ENCODE peak calls at places on chromosomes 12 and 14, in eight cellular contexts. F, A, X, B, W, K, Y and D are unnamed samples.

GRCh38 chr12:51838762-51839161 is 9.8 kb downstream of the FIGNL2 start:
- DNase-seq in A (no peak), B (no peak), Y (no peak), W (no peak), X (no peak), K (no peak), F (no peak), D (no peak)

GRCh38 chr14:36429692-36430091 is 90.3 kb downstream of the NKX2-1 start:
- DNase-seq in F (no peak), W (no peak), Y (no peak), A (no peak), K (no peak), X (no peak), B (peak), D (no peak)

GRCh38 chr12:104733717-104734175 is 224.3 kb downstream of the SLC41A2 start:
- DNase-seq in Y (no peak), W (peak), A (no peak), X (no peak), F (no peak), B (no peak), K (peak), D (no peak)

GRCh38 chr14:51582437-51582836 is 69.3 kb upstream of the FRMD6 start:
- DNase-seq in Y (no peak), W (no peak), B (no peak), K (no peak), F (no peak), X (peak), A (peak), D (no peak)

GRCh38 chr12:114666746-114667668 is 17.0 kb downstream of the TBX3 start:
- DNase-seq in W (no peak), F (peak), X (no peak), K (no peak), A (no peak), B (no peak), Y (peak), D (peak)

GRCh38 chr14:58639842-58640484 is 2.2 kb downstream of the DACT1 start:
- DNase-seq in K (peak), Y (no peak), A (peak), B (peak), X (peak), W (peak), F (no peak), D (peak)

GRCh38 chr12:27277846-27278260 is 33.8 kb downstream of the STK38L start:
- DNase-seq in A (peak), K (no peak), F (no peak), B (peak), X (peak), Y (no peak), W (peak), D (no peak)

GRCh38 chr12:990308-990648 is 745 bp upstream of the ERC1 start:
- DNase-seq in Y (peak), F (peak), A (peak), W (peak), X (no peak), K (peak), B (peak), D (peak)

GRCh38 chr12:1828863-1829262 is 8.5 kb downstream of the LRTM2 start:
- DNase-seq in X (no peak), A (no peak), Y (peak), W (no peak), B (peak), K (no peak), F (no peak), D (no peak)

GRCh38 chr14:24665440-24665991 is 31.5 kb upstream of the GZMB start:
- DNase-seq in W (peak), Y (no peak), F (no peak), K (no peak), X (no peak), B (peak), A (no peak), D (no peak)

GRCh38 chr12:4449862-4450222 is 4.2 kb upstream of the FGF6 start:
- DNase-seq in K (no peak), A (no peak), Y (peak), W (no peak), F (peak), B (peak), X (no peak), D (no peak)

GRCh38 chr14:91835920-91836843 is 31.2 kb downstream of the TC2N start:
- DNase-seq in Y (peak), B (peak), K (peak), F (peak), W (peak), A (no peak), X (no peak), D (peak)

GRCh38 chr12:51442324-51442723 is 17.7 kb downstream of the SLC4A8 start:
- DNase-seq in X (no peak), W (no peak), Y (no peak), A (peak), F (no peak), B (no peak), K (no peak), D (no peak)

GRCh38 chr12:43957732-43958131 is 121.9 kb downstream of the TMEM117 start:
- DNase-seq in K (no peak), A (peak), X (peak), W (peak), F (no peak), Y (no peak), B (peak), D (no peak)

GRCh38 chr12:120529641-120530314 is 820 bp upstream of the COQ5 start:
- DNase-seq in B (peak), F (no peak), A (peak), X (peak), W (no peak), Y (no peak), K (no peak), D (no peak)

GRCh38 chr12:119613319-119613936 is 19.9 kb downstream of the TMEM233 start:
- DNase-seq in W (no peak), Y (no peak), B (peak), F (no peak), A (peak), X (peak), K (no peak), D (no peak)

GRCh38 chr14:52950898-52951729 is at the start of gene FERMT2:
- DNase-seq in Y (peak), A (peak), W (peak), K (peak), B (peak), X (peak), F (peak), D (peak)

GRCh38 chr14:55773297-55773696 is 193.3 kb downstream of the KTN1 start:
- DNase-seq in F (no peak), K (no peak), A (no peak), X (no peak), Y (no peak), B (no peak), W (no peak), D (no peak)

GRCh38 chr12:108828774-108829173 is 28.6 kb downstream of the SSH1 start:
- DNase-seq in A (peak), W (no peak), K (no peak), F (no peak), Y (no peak), X (peak), B (peak), D (no peak)

GRCh38 chr12:91053951-91054715 is 3.7 kb downstream of the KERA start:
- DNase-seq in B (peak), X (peak), W (no peak), Y (no peak), A (peak), F (no peak), K (no peak), D (no peak)

GRCh38 chr12:6932766-6933165 is 5.0 kb downstream of the ATN1 start:
- DNase-seq in B (no peak), X (no peak), W (no peak), Y (no peak), F (no peak), K (no peak), A (no peak), D (no peak)

GRCh38 chr14:92969470-92970232 is 46.7 kb downstream of the CHGA start:
- DNase-seq in F (no peak), B (no peak), W (no peak), K (no peak), X (no peak), A (no peak), Y (peak), D (no peak)

GRCh38 chr14:105075364-105076295 is 10.4 kb upstream of the GPR132 start:
- DNase-seq in A (peak), Y (peak), K (no peak), X (no peak), W (peak), B (no peak), F (peak), D (peak)

GRCh38 chr14:103696466-103697071 is 18.7 kb downstream of the XRCC3 start:
- DNase-seq in A (peak), K (no peak), X (peak), B (no peak), F (peak), W (no peak), Y (peak), D (no peak)

GRCh38 chr12:56126732-56127239 is 1.3 kb upstream of the ESYT1 start:
- DNase-seq in Y (no peak), X (peak), F (no peak), B (no peak), A (no peak), K (no peak), W (no peak), D (no peak)

GRCh38 chr14:91177073-91177796 is 63.4 kb downstream of the DGLUCY start:
- DNase-seq in B (peak), F (no peak), Y (no peak), W (peak), K (peak), A (peak), X (peak), D (peak)

GRCh38 chr14:50766338-50766886 is 64.5 kb downstream of the NIN start:
- DNase-seq in Y (no peak), A (no peak), F (no peak), W (no peak), K (no peak), X (no peak), B (no peak), D (no peak)

GRCh38 chr12:58310368-58310767 is 369.0 kb downstream of the ATP23 start:
- DNase-seq in K (no peak), F (no peak), W (no peak), X (no peak), B (peak), Y (no peak), A (peak), D (no peak)
- TF ChIP-seq CTCF in K (no peak), F (no peak), W (no peak), X (no peak), B (no peak), Y (no peak), A (peak), D (no peak)

GRCh38 chr14:76089575-76089974 is 62.1 kb upstream of the GPATCH2L start:
- DNase-seq in B (no peak), F (no peak), X (no peak), W (no peak), Y (no peak), K (no peak), A (no peak), D (no peak)

GRCh38 chr14:76089151-76089550 is 62.6 kb upstream of the GPATCH2L start:
- DNase-seq in X (no peak), A (no peak), B (no peak), Y (no peak), W (no peak), K (no peak), F (no peak), D (no peak)

GRCh38 chr14:76090611-76091010 is 61.1 kb upstream of the GPATCH2L start:
- DNase-seq in K (no peak), Y (no peak), A (peak), W (no peak), B (no peak), X (no peak), F (no peak), D (no peak)

GRCh38 chr14:76086636-76087035 is 65.1 kb upstream of the GPATCH2L start:
- DNase-seq in K (no peak), A (no peak), F (no peak), B (peak), X (no peak), Y (no peak), W (no peak), D (no peak)

DNA sequence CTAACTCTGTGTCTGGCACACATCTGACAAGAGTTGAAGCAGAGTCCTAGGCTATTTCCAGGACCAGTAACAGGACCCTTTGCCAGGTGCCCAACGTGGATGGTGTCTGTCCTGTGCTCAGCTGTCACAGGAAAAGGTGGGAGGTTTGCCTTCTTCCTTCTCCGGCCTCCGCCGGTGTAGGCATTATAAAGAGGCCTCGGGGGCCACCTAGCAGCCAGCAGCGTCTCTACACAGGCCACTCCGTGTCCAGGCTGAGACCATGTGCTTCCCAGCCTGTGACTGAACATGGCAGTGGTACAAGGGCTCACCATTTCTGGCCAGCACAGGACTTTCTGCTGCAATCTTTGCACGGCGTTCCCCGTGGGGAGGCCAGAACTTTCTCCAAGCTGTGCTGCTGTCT is 60.7 kb upstream of the GPATCH2L start:
- DNase-seq in K (no peak), X (peak), W (peak), B (no peak), F (no peak), Y (no peak), A (peak), D (no peak)
- TF ChIP-seq CTCF in K (no peak), X (peak), W (peak), B (no peak), F (no peak), Y (no peak), A (no peak), D (no peak)

GRCh38 chr12:113310489-113310888 is 24.4 kb downstream of the SLC8B1 start:
- DNase-seq in A (no peak), B (peak), W (no peak), F (no peak), Y (no peak), K (no peak), X (no peak), D (no peak)
- TF ChIP-seq CTCF in A (no peak), B (peak), W (no peak), F (no peak), Y (no peak), K (no peak), X (no peak), D (no peak)

GRCh38 chr12:48002773-48003218 is 1.5 kb downstream of the COL2A1 start:
- DNase-seq in Y (peak), B (peak), A (peak), W (peak), F (peak), X (peak), K (peak), D (peak)

GRCh38 chr12:48004941-48005749 is 869 bp upstream of the COL2A1 start:
- DNase-seq in A (no peak), K (peak), F (no peak), Y (peak), B (no peak), X (no peak), W (peak), D (no peak)

GRCh38 chr12:48004039-48004940 is at the start of gene COL2A1:
- DNase-seq in Y (peak), W (peak), F (no peak), A (peak), K (peak), X (peak), B (no peak), D (peak)

GRCh38 chr12:48002179-48002601 is 2.1 kb downstream of the COL2A1 start:
- DNase-seq in X (no peak), A (peak), W (peak), Y (no peak), K (peak), F (no peak), B (no peak), D (no peak)

DNA sequence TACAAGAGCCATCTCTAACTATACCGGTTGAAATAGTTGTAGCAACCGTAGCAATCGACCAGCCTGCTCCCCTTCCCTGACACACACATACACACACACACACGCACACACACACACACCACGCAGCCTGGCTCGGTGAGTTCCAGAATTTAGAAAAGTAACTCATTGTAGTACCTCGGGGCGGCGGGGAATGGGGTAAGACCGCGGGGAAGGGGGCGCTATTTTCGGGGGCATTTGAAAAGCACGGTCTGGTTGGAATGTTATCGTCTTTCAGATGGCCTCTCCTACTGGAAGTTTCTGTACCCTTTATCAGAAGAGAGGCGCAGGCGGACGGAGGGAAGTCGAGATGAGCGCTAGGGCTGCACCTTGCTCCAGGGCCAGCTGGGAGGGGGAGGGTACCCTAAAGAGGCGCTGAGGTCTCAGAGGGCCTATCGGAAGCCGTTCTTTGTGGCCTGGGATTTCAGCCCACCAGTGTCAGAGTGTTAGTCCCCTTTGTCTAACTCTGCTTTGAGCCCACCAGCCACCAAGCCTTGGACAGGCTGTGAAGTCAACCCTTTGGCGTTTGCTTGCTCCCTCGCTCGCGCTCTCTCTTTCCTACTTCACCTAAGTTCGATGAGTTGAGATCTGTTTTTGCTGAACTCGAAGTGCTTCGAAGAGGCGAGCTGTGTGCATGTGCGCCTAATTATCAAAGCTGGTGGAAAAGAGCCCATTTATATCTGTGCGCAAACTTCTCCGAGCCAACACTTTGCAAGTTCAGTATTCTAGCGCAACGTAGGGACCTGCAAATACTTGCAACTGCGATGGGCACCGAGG is 844 bp downstream of the COL2A1 start:
- DNase-seq in K (peak), Y (peak), X (peak), W (peak), B (no peak), A (peak), F (no peak), D (no peak)
- TF ChIP-seq CTCF in K (no peak), Y (no peak), X (no peak), W (no peak), B (no peak), A (no peak), F (no peak), D (no peak)

GRCh38 chr12:122500685-122501488 is at the start of gene ZCCHC8:
- DNase-seq in F (peak), B (peak), W (peak), A (peak), X (peak), K (peak), Y (peak), D (peak)
- TF ChIP-seq CTCF in F (peak), B (peak), W (no peak), A (peak), X (no peak), K (no peak), Y (peak), D (no peak)

GRCh38 chr12:89421093-89421835 is 69.0 kb upstream of the DUSP6 start:
- DNase-seq in Y (no peak), B (no peak), K (no peak), F (no peak), W (no peak), A (no peak), X (no peak), D (no peak)
- TF ChIP-seq CTCF in Y (no peak), B (no peak), K (no peak), F (no peak), W (no peak), A (peak), X (no peak), D (peak)

GRCh38 chr12:131755305-131756113 is 44.6 kb downstream of the SFSWAP start:
- DNase-seq in W (peak), B (peak), F (no peak), A (peak), K (peak), Y (no peak), X (no peak), D (no peak)
- TF ChIP-seq CTCF in W (peak), B (peak), F (no peak), A (peak), K (peak), Y (no peak), X (peak), D (peak)

GRCh38 chr12:87344699-87345098 is 684.5 kb downstream of the C12orf50 start:
- DNase-seq in Y (no peak), F (no peak), W (no peak), K (no peak), X (no peak), B (peak), A (peak), D (no peak)
- TF ChIP-seq CTCF in Y (no peak), F (no peak), W (no peak), K (no peak), X (no peak), B (peak), A (peak), D (no peak)

GRCh38 chr12:10722502-10722904 is 620 bp downstream of the YBX3 start:
- DNase-seq in A (peak), W (peak), F (peak), X (no peak), Y (peak), K (no peak), B (peak), D (peak)
- TF ChIP-seq CTCF in A (peak), W (no peak), F (no peak), X (no peak), Y (no peak), K (no peak), B (peak), D (no peak)